ENCODE peak calls at places on chromosome 4, in five cellular contexts. G is Panc1, Q is PC-9, T is tibial artery, F is stomach. W is an unnamed sample.

GRCh38 chr4:185811509-185812364 is at the start of gene SORBS2:
- DNase-seq in G (no peak), Q (peak; percentile 51), T (no peak), F (peak; percentile 74), W (peak; percentile 68)

GRCh38 chr4:85865256-85865655 is 390.3 kb downstream of the ARHGAP24 start:
- DNase-seq in G (no peak), Q (no peak), T (no peak), F (no peak), W (no peak)

GRCh38 chr4:26120098-26120795 is 200.6 kb upstream of the RBPJ start:
- DNase-seq in G (no peak), Q (no peak), T (no peak), F (no peak), W (no peak)

GRCh38 chr4:7871356-7871755 is 68.3 kb downstream of the AFAP1 start:
- DNase-seq in G (no peak), Q (no peak), T (no peak), F (no peak), W (no peak)

GRCh38 chr4:42302348-42302747 is 94.9 kb upstream of the SHISA3 start:
- DNase-seq in G (no peak), Q (peak; percentile 6), T (no peak), F (peak; percentile 29), W (no peak)

GRCh38 chr4:28149762-28150161 is 1289.1 kb downstream of the STIM2 start:
- DNase-seq in G (no peak), Q (no peak), T (no peak), F (no peak), W (no peak)

GRCh38 chr4:117479673-117480072 is 394.3 kb upstream of the TRAM1L1 start:
- DNase-seq in G (no peak), Q (no peak), T (no peak), F (no peak), W (peak; percentile 75)

GRCh38 chr4:14265651-14266050 is 638.1 kb upstream of the BOD1L1 start:
- DNase-seq in G (no peak), Q (no peak), T (no peak), F (no peak), W (no peak)

GRCh38 chr4:159222158-159222557 is 119.3 kb downstream of the RAPGEF2 start:
- DNase-seq in G (no peak), Q (no peak), T (no peak), F (no peak), W (no peak)

GRCh38 chr4:15455290-15455689 is 14.4 kb upstream of the CC2D2A start:
- DNase-seq in G (no peak), Q (no peak), T (peak; percentile 90), F (no peak), W (no peak)
- H3K27ac ChIP-seq in G (no peak overlapping the region), Q (no peak overlapping the region), T (peak overlapping the region; percentile 81), F (no peak overlapping the region), W (no peak overlapping the region)

DNA sequence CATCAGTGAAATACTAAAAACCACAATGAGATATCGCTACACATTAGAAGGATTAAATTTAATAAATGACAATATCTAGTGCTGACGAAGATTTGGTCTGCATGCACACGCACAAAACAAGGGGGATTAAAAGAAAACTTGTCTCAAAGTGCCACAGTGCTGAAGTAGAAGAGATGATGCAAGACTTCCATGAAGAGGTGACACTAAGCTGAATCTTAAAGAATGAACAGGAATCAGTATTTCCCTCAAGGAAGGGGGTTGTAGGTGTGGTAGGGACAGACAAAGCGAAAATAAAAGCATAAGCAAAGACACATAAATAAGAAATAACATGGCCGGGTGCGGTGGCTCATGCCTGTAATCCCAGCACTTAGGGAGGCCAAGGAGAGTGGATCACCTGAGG is 33.5 kb downstream of the CNOT6L start:
- DNase-seq in G (no peak), Q (no peak), T (no peak), F (no peak), W (no peak)
- H3K4me1 ChIP-seq in G (no peaks in the 10 kb centered on the region), Q (no peaks in the 10 kb centered on the region), T (peaks cover 26% of the 10 kb centered on the region), F (peaks cover 52% of the 10 kb centered on the region), W (no peaks in the 10 kb centered on the region)

GRCh38 chr4:84279678-84280077 is 219.4 kb downstream of the NKX6-1 start:
- DNase-seq in G (no peak), Q (peak; percentile 27), T (no peak), F (no peak), W (peak; percentile 17)
- TF ChIP-seq CTCF in G (no peak), Q (no peak), T (no peak), F (no peak), W (no peak)

DNA sequence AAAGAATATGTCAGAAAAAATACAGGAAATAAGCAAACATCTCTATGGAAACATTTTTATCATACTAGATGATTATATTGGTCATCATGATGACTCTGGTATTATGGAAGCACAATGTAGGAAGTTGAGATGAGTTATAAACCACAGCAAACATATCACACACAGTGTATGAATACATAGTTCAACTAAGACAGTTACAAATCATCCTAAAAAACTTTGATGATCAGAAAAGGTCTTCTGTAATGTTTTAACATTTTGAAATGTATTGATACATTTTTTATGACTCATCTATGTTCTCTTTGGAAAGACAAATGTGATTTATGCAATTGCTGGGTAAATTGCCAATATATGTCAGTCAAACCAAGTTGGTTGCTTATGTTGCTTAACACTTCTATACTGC is 4.8 kb downstream of the CXCL3 start:
- DNase-seq in G (no peak), Q (no peak), T (no peak), F (no peak), W (peak; percentile 63)
- H3K27ac ChIP-seq in G (no peak overlapping the region), Q (no peak overlapping the region), T (no peak overlapping the region), F (no peak overlapping the region), W (no peak overlapping the region)

GRCh38 chr4:10093273-10093621 is 23.4 kb downstream of the WDR1 start:
- DNase-seq in G (no peak), Q (no peak), T (no peak), F (no peak), W (no peak)

GRCh38 chr4:10095296-10095991 is 21.2 kb downstream of the WDR1 start:
- DNase-seq in G (no peak), Q (peak; percentile 34), T (no peak), F (no peak), W (no peak)

GRCh38 chr4:10094841-10095240 is 21.8 kb downstream of the WDR1 start:
- DNase-seq in G (no peak), Q (no peak), T (no peak), F (no peak), W (no peak)

GRCh38 chr4:10092481-10093272 is 23.9 kb downstream of the WDR1 start:
- DNase-seq in G (no peak), Q (no peak), T (no peak), F (no peak), W (no peak)

DNA sequence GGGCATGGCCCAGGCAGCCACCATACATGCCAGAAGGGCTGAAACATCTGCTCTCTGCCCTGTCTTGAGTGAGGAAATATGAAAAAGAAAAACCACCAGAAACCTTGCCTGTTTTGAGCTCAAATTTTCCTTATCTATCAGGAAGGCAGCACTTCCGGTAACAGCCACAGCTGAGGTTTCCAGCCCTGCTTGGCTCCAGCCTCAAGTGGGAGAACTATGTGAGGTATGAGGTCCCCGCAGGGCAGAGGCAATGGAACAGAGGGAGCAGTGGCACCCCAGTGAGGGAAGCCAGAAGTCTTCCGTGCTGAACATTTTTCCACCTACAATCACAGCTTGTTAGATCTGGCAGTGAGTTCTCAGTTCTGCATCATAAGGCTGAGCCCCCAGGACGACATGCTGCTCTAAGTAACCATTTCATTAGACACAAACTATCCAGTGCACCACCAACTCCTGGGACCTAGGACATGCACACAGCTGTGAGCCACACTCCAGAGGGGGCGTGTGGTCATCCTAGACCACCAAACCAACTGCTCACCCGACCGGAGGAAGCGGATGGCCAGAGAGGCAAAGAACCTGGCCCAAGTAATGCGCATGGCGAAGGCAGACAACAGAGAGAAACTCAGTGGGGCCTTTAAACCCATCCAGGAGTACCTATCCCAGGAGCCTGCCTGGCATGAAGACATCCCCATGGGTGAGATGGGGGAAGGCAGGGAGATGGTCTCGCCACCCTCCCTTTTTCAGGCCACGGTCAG is 22.6 kb downstream of the WDR1 start:
- DNase-seq in G (no peak), Q (no peak), T (no peak), F (no peak), W (no peak)
- H3K4me1 ChIP-seq in G (no peaks in the 10 kb centered on the region), Q (peaks cover 39% of the 10 kb centered on the region), T (peaks cover 93% of the 10 kb centered on the region), F (peaks cover 92% of the 10 kb centered on the region), W (peaks cover 30% of the 10 kb centered on the region)

DNA sequence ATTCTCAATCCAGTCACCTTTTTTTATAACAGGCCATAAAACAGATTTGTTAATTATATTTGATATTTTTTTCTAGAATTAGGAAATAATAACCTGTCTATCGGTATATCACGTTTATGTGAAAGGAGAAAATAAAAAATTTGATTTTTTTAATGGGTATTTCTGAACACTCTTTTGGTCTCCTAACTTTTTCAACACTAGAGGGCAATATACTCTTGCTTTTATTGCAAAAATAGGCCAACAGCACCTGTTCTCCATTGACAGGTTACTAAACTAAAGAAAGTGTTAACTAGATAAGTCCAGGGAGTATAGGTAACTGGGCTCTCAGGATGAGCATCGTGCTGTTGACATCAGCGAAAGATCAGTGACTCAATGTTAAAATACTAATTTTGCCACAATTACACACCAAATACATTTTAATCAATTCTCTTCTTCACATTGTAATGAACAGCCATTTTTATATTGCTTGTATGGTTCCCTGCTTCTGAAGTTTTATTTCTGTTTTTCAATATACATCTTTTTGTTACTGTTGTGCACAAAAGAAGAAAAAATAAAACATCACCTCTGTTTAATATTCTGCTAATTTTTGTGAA is 22.8 kb downstream of the NDST4 start:
- DNase-seq in G (no peak), Q (no peak), T (no peak), F (no peak), W (no peak)
- TF ChIP-seq CTCF in G (peak; percentile 51), Q (peak; percentile 71), T (peak; percentile 42), F (peak; percentile 54), W (peak; percentile 74)

DNA sequence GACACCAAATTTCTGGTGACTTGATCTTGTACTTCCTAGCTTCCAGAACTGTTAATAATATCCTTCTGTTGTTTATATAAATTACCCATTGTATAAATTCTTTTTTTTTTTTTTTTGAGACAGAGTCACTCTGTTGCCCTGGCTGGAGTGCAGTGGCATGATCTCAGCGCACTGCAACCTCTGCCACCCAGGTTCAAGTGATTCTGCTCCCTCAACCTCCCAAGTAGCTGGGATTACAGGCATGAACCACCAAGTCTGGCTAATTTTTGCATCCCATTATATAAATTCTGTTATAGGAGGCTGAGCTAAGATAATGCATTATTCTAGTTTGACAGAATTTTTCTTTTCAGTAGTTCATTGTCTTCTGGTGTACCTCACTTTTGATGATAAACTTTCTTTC is 157.0 kb upstream of the DDIT4L start:
- DNase-seq in G (no peak), Q (no peak), T (no peak), F (no peak), W (no peak)
- H3K27ac ChIP-seq in G (no peak overlapping the region), Q (peak overlapping the region; percentile 5), T (no peak overlapping the region), F (no peak overlapping the region), W (no peak overlapping the region)

DNA sequence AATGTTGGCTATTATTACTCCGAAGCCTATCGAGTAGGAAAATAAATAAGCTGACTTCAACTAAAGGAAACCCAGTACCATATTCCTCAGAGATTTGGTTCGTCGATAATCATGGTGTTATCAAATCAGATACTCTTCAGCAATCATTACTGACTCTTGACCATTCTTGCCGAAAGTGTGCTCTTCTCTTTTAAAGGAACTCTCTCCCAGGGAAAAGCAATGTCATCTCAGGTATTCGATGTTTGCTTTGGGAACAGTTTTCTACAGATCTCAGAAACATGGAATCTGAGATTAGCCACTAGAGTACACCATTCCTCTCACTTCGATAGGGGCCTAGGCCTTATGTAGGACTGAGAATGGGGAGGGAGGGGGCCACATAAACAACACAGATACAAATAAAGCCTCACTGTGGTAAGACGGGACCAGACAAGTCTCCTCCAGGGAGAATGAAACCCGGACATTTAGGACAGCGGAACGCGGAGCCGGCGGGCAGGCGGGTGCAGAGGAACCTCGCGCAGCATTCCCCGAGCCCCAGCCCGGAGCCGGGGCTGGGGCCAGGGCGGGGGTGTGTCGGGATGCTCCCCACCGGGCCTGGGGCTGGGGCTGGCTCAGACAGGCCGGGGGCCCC is 586 bp downstream of the DNAJB14 start:
- DNase-seq in G (no peak), Q (peak; percentile 25), T (no peak), F (peak; percentile 26), W (no peak)
- H3K4me1 ChIP-seq in G (peaks cover 14% of the 10 kb centered on the region), Q (peaks cover 29% of the 10 kb centered on the region), T (peaks cover 62% of the 10 kb centered on the region), F (peaks cover 56% of the 10 kb centered on the region), W (peaks cover 16% of the 10 kb centered on the region)

W was measured in foreskin keratinocyte.